ENCODE peak calls at places on chromosomes 5 and 9, in five cellular contexts. One of them, this sample, is unnamed.

GRCh38 chr9:92615790-92616189 is 54.1 kb downstream of the IPPK start:
- DNase-seq in LNCaP clone FGC: no peak
- DNase-seq in IMR-90: no peak
- DNase-seq in GM13977: no peak
- DNase-seq in lung: no peak
- DNase-seq in this sample: no peak

GRCh38 chr5:95958308-95959014 is 3.2 kb downstream of the ELL2 start:
- DNase-seq in LNCaP clone FGC: no peak
- DNase-seq in IMR-90: peak; percentile 54
- DNase-seq in GM13977: no peak
- DNase-seq in lung: no peak
- DNase-seq in this sample: peak; percentile 60

GRCh38 chr5:149267241-149267973 is 4.3 kb upstream of the AFAP1L1 start:
- DNase-seq in LNCaP clone FGC: no peak
- DNase-seq in IMR-90: no peak
- DNase-seq in GM13977: no peak
- DNase-seq in lung: no peak
- DNase-seq in this sample: no peak

GRCh38 chr5:115320515-115320914 is 24.1 kb upstream of the CCDC112 start:
- DNase-seq in LNCaP clone FGC: no peak
- DNase-seq in IMR-90: no peak
- DNase-seq in GM13977: no peak
- DNase-seq in lung: no peak
- DNase-seq in this sample: no peak

GRCh38 chr9:14899042-14899814 is 11.0 kb downstream of the FREM1 start:
- DNase-seq in LNCaP clone FGC: no peak
- DNase-seq in IMR-90: no peak
- DNase-seq in GM13977: no peak
- DNase-seq in lung: no peak
- DNase-seq in this sample: no peak

GRCh38 chr5:178331491-178331981 is 98.9 kb upstream of the PHYKPL start:
- DNase-seq in LNCaP clone FGC: peak; percentile 87
- DNase-seq in IMR-90: no peak
- DNase-seq in GM13977: no peak
- DNase-seq in lung: peak; percentile 49
- DNase-seq in this sample: no peak

GRCh38 chr5:14187660-14188059 is 44.5 kb downstream of the TRIO start:
- DNase-seq in LNCaP clone FGC: no peak
- DNase-seq in IMR-90: no peak
- DNase-seq in GM13977: no peak
- DNase-seq in lung: no peak
- DNase-seq in this sample: no peak

GRCh38 chr5:27962201-27962600 is 923.8 kb upstream of the CDH9 start:
- DNase-seq in LNCaP clone FGC: no peak
- DNase-seq in IMR-90: no peak
- DNase-seq in GM13977: no peak
- DNase-seq in lung: no peak
- DNase-seq in this sample: no peak

DNA sequence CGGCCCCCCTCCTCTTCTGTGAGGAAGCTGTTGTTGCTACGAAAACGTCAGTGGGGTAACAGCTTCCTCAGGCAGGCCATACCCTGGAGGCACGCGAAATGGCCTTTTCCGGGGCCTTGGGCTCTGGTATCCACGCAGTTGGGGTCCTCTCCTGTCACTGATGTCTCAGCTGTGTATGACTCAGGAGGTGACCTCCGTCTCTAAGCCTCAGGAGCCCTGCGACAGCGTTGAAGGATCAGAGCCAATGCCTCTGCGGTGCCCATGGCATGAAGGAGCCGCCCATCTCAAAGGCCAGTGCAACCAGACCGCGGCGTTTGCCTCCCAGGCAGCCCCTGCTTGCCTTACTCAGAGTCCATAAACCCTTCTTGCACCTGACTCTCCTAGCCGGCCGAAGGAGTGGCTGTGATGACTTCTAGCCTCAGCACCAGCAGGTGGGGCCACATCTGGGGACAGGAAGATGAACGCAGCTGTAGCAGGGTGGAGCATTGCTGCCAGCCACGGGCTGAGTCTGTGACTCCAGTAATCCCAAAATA is 1.0 kb upstream of the MXD3 start:
- DNase-seq in LNCaP clone FGC: no peak
- DNase-seq in IMR-90: no peak
- DNase-seq in GM13977: no peak
- DNase-seq in lung: no peak
- DNase-seq in this sample: peak; percentile 83
- TF ChIP-seq CTCF in LNCaP clone FGC: no peak
- TF ChIP-seq CTCF in IMR-90: no peak
- TF ChIP-seq CTCF in GM13977: peak; percentile 34
- TF ChIP-seq CTCF in lung: no peak
- TF ChIP-seq CTCF in this sample: no peak

DNA sequence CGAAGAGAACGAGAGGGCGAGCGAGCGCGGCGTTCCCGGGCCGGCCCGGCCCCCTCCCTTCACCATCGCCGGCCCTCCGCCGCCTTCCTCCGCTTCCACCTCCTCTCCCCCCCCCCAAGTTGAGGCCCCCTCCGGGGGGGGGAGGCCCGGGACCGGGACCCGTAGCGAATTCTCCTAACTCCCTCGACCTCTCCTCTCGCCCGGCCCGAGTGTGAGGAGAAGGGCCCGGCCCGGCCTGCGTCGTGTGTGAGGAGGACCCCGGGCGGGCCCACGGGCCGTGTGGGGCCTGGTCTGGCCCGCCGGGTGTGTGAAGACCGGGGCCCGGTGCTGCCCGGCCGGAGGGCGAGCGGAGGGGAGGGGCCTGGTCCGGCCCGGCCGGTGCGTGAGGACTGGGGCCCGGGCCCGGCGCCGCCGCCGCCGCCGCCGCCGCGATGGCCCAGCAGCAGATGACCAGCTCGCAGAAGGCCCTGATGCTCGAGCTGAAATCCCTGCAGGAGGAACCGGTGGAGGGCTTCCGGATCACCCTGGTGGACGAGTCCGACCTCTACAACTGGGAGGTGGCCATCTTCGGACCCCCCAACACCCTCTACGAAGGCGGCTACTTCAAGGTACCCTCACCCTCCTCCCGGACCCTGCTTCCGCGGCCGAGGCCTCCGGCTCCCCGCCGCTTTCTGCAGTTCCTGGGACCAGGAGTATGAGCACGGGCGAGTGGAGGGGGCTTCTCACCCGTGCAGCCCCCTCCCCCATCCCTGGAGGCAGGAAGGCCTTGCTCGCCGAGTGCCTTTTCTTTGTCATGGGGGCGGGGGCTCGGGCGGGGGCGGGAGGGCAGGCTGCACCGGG is 587 bp downstream of the UBE2R2 start:
- DNase-seq in LNCaP clone FGC: no peak
- DNase-seq in IMR-90: peak; percentile 70
- DNase-seq in GM13977: peak; percentile 69
- DNase-seq in lung: peak; percentile 56
- DNase-seq in this sample: peak; percentile 81
- TF ChIP-seq CTCF in LNCaP clone FGC: no peak
- TF ChIP-seq CTCF in IMR-90: peak; percentile 35
- TF ChIP-seq CTCF in GM13977: no peak
- TF ChIP-seq CTCF in lung: no peak
- TF ChIP-seq CTCF in this sample: no peak

GRCh38 chr9:99822596-99823391 is 1.1 kb downstream of the NR4A3 start:
- DNase-seq in LNCaP clone FGC: no peak
- DNase-seq in IMR-90: peak; percentile 51
- DNase-seq in GM13977: peak; percentile 54
- DNase-seq in lung: peak; percentile 32
- DNase-seq in this sample: peak; percentile 49

GRCh38 chr9:99822096-99822595 is 461 bp downstream of the NR4A3 start:
- DNase-seq in LNCaP clone FGC: no peak
- DNase-seq in IMR-90: no peak
- DNase-seq in GM13977: no peak
- DNase-seq in lung: no peak
- DNase-seq in this sample: peak; percentile 33

GRCh38 chr9:99820330-99821186 is 1.1 kb upstream of the NR4A3 start:
- DNase-seq in LNCaP clone FGC: no peak
- DNase-seq in IMR-90: peak; percentile 89
- DNase-seq in GM13977: peak; percentile 76
- DNase-seq in lung: peak; percentile 64
- DNase-seq in this sample: peak; percentile 70

GRCh38 chr9:99819484-99820329 is 2.0 kb upstream of the NR4A3 start:
- DNase-seq in LNCaP clone FGC: peak; percentile 44
- DNase-seq in IMR-90: peak; percentile 96
- DNase-seq in GM13977: peak; percentile 94
- DNase-seq in lung: peak; percentile 91
- DNase-seq in this sample: peak; percentile 95

GRCh38 chr9:99821187-99822095 is at the start of gene NR4A3:
- DNase-seq in LNCaP clone FGC: peak; percentile 91
- DNase-seq in IMR-90: peak; percentile 99
- DNase-seq in GM13977: peak; percentile 82
- DNase-seq in lung: peak; percentile 95
- DNase-seq in this sample: peak; percentile 88
- TF ChIP-seq CTCF in LNCaP clone FGC: peak; percentile 25
- TF ChIP-seq CTCF in IMR-90: peak; percentile 36
- TF ChIP-seq CTCF in GM13977: no peak
- TF ChIP-seq CTCF in lung: peak; percentile 23
- TF ChIP-seq CTCF in this sample: peak; percentile 13

DNA sequence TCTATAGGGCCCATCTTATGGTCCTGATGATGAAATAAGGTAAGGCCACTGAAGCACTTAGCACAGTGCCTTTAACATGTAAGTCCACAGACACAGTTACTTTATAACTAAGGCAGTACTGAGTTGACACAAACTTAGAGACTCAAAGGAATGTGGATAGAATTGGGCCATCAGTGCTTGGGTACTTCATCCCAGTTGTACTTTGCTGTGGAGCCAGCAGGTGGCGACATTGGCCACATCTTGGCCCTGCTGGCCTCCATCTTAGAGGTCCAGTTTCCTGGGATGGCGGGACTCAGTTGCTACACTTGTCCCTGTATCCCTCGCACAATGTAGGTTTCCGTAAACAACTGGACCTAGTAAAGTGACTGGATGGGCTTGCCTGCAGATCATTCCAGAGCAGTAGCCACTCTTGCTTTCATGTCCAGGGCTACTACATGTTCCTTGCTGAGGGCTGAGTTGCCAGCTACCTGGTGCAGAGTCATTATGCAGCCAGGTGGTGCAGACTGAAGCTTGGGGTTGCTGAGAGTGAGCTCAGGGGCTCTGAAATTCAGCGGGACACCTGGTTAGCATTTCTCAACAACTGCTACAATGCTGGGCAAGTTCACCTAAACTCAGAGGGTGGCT is 10.6 kb downstream of the MTAP start:
- DNase-seq in LNCaP clone FGC: no peak
- DNase-seq in IMR-90: peak; percentile 74
- DNase-seq in GM13977: peak; percentile 52
- DNase-seq in lung: peak; percentile 67
- DNase-seq in this sample: peak; percentile 72
- TF ChIP-seq CTCF in LNCaP clone FGC: peak; percentile 94
- TF ChIP-seq CTCF in IMR-90: peak; percentile 92
- TF ChIP-seq CTCF in GM13977: peak; percentile 93
- TF ChIP-seq CTCF in lung: peak; percentile 87
- TF ChIP-seq CTCF in this sample: peak; percentile 87

GRCh38 chr5:59749782-59750520 is 143.6 kb downstream of the PDE4D start:
- DNase-seq in LNCaP clone FGC: no peak
- DNase-seq in IMR-90: no peak
- DNase-seq in GM13977: no peak
- DNase-seq in lung: no peak
- DNase-seq in this sample: no peak

GRCh38 chr5:59741599-59741998 is 151.9 kb downstream of the PDE4D start:
- DNase-seq in LNCaP clone FGC: no peak
- DNase-seq in IMR-90: no peak
- DNase-seq in GM13977: no peak
- DNase-seq in lung: no peak
- DNase-seq in this sample: no peak

GRCh38 chr5:59745422-59745863 is 148.1 kb downstream of the PDE4D start:
- DNase-seq in LNCaP clone FGC: peak; percentile 68
- DNase-seq in IMR-90: peak; percentile 66
- DNase-seq in GM13977: no peak
- DNase-seq in lung: no peak
- DNase-seq in this sample: no peak

GRCh38 chr5:59744531-59744992 is 149.0 kb downstream of the PDE4D start:
- DNase-seq in LNCaP clone FGC: no peak
- DNase-seq in IMR-90: peak; percentile 25
- DNase-seq in GM13977: no peak
- DNase-seq in lung: no peak
- DNase-seq in this sample: no peak

GRCh38 chr5:59746261-59746765 is 147.2 kb downstream of the PDE4D start:
- DNase-seq in LNCaP clone FGC: no peak
- DNase-seq in IMR-90: peak; percentile 6
- DNase-seq in GM13977: no peak
- DNase-seq in lung: no peak
- DNase-seq in this sample: peak; percentile 14
- TF ChIP-seq CTCF in LNCaP clone FGC: no peak
- TF ChIP-seq CTCF in IMR-90: no peak
- TF ChIP-seq CTCF in GM13977: no peak
- TF ChIP-seq CTCF in lung: no peak
- TF ChIP-seq CTCF in this sample: no peak

GRCh38 chr9:89317282-89317681 is 1.0 kb upstream of the SECISBP2 start:
- DNase-seq in LNCaP clone FGC: no peak
- DNase-seq in IMR-90: no peak
- DNase-seq in GM13977: no peak
- DNase-seq in lung: no peak
- DNase-seq in this sample: no peak

GRCh38 chr9:89315482-89315881 is 2.8 kb upstream of the SECISBP2 start:
- DNase-seq in LNCaP clone FGC: no peak
- DNase-seq in IMR-90: no peak
- DNase-seq in GM13977: no peak
- DNase-seq in lung: no peak
- DNase-seq in this sample: no peak

GRCh38 chr9:89323257-89323841 is 5.0 kb downstream of the SECISBP2 start:
- DNase-seq in LNCaP clone FGC: no peak
- DNase-seq in IMR-90: no peak
- DNase-seq in GM13977: no peak
- DNase-seq in lung: no peak
- DNase-seq in this sample: no peak

GRCh38 chr9:89318123-89319014 is at the start of gene SECISBP2:
- DNase-seq in LNCaP clone FGC: peak; percentile 96
- DNase-seq in IMR-90: peak; percentile 97
- DNase-seq in GM13977: peak; percentile 92
- DNase-seq in lung: peak; percentile 94
- DNase-seq in this sample: peak; percentile 97

DNA sequence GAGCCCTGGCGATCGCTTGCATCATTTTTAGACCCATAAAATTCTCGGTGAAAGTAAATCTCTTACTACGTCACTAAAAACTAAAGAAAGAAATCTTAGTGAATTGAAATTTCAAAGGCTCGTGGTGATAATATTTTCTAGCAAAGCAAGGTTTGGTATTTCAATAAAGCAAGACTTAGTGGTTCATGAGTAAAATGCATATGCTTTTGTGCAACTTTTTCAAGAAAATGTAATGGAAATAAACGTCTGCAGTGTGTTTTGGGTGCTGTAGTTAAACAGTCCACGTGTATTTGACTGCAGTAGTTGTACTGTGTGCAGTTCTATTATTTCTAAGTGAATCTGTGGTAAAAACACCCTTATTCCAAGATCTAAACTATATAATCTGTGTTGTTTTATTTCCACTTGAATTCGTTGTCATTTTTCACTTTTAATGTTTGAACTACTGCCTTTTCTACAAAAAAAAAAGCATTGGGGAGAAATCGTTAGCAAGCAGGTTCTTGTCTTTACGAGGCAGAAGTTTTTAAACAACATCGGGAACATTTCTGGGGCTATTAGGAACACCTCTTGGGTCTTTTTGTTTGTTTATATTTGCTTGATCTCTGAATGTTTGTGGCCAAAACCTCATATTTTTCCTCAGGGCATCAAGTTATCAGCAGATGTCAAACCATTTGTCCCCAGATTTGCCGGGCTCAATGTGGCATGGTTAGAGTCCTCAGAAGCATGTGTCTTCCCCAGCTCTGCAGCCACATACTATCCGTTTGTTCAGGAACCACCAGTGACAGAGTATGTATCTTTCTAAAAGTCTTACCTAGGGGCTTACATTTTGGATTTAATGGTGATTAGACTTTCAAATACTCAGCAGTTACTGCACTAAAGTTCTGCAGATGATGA is 960 bp downstream of the SECISBP2 start:
- DNase-seq in LNCaP clone FGC: no peak
- DNase-seq in IMR-90: no peak
- DNase-seq in GM13977: no peak
- DNase-seq in lung: no peak
- DNase-seq in this sample: no peak
- TF ChIP-seq CTCF in LNCaP clone FGC: no peak
- TF ChIP-seq CTCF in IMR-90: no peak
- TF ChIP-seq CTCF in GM13977: no peak
- TF ChIP-seq CTCF in lung: no peak
- TF ChIP-seq CTCF in this sample: no peak

This sample was measured in GM12865.